ENCODE peak calls at places on chromosomes 6 and 20, in seven cellular contexts. J, Q, R, B, I, U and T are unnamed samples.

GRCh38 chr20:49256261-49256660 is 21.6 kb downstream of the ZNFX1 start:
- DNase-seq in J (no peak), Q (no peak), R (no peak), B (no peak), I (no peak), U (no peak), T (no peak)

GRCh38 chr6:87873556-87873955 is 171.5 kb upstream of the AKIRIN2 start:
- DNase-seq in J (no peak), Q (no peak), R (no peak), B (no peak), I (no peak), U (no peak), T (no peak)

GRCh38 chr20:38272398-38272797 is 11.9 kb upstream of the KIAA1755 start:
- DNase-seq in J (no peak), Q (no peak), R (no peak), B (no peak), I (no peak), U (no peak), T (no peak)

GRCh38 chr6:43367245-43367984 is 2.0 kb downstream of the ZNF318 start:
- DNase-seq in J (no peak), Q (no peak), R (no peak), B (no peak), I (no peak), U (no peak), T (peak; percentile 60)

GRCh38 chr20:21511850-21512633 is 1.8 kb downstream of the NKX2-2 start:
- DNase-seq in J (no peak), Q (no peak), R (no peak), B (no peak), I (no peak), U (no peak), T (no peak)

GRCh38 chr6:89604662-89605061 is 33.9 kb downstream of the LYRM2 start:
- DNase-seq in J (no peak), Q (no peak), R (no peak), B (no peak), I (no peak), U (no peak), T (no peak)

GRCh38 chr20:62791301-62792181 is 4.7 kb upstream of the MRGBP start:
- DNase-seq in J (peak; percentile 84), Q (peak; percentile 78), R (peak; percentile 86), B (peak; percentile 79), I (peak; percentile 94), U (no peak), T (peak; percentile 96)

GRCh38 chr6:75213732-75214131 is 7.9 kb upstream of the COL12A1 start:
- DNase-seq in J (no peak), Q (no peak), R (no peak), B (no peak), I (no peak), U (no peak), T (no peak)

GRCh38 chr6:56708810-56709597 is 66.3 kb upstream of the DST start:
- DNase-seq in J (no peak), Q (no peak), R (no peak), B (no peak), I (peak; percentile 66), U (no peak), T (peak; percentile 78)

GRCh38 chr6:99080191-99080590 is 132.4 kb upstream of the FBXL4 start:
- DNase-seq in J (no peak), Q (no peak), R (peak; percentile 14), B (no peak), I (no peak), U (no peak), T (no peak)

GRCh38 chr6:40999498-41000070 is 39.4 kb downstream of the UNC5CL start:
- DNase-seq in J (peak; percentile 49), Q (no peak), R (peak; percentile 90), B (peak; percentile 67), I (peak; percentile 80), U (peak; percentile 1), T (peak; percentile 77)

GRCh38 chr20:22575737-22576136 is 8.6 kb downstream of the FOXA2 start:
- DNase-seq in J (no peak), Q (no peak), R (no peak), B (no peak), I (no peak), U (no peak), T (no peak)

GRCh38 chr20:61042501-61043385 is 209.3 kb upstream of the CDH4 start:
- DNase-seq in J (no peak), Q (no peak), R (no peak), B (no peak), I (no peak), U (no peak), T (no peak)

GRCh38 chr6:135087803-135088202 is 33.2 kb upstream of the HBS1L start:
- DNase-seq in J (no peak), Q (no peak), R (peak; percentile 71), B (no peak), I (no peak), U (no peak), T (peak; percentile 14)

GRCh38 chr20:6504179-6504578 is 263.3 kb upstream of the BMP2 start:
- DNase-seq in J (no peak), Q (no peak), R (no peak), B (no peak), I (no peak), U (no peak), T (no peak)

GRCh38 chr6:72042088-72042487 is 155.7 kb downstream of the RIMS1 start:
- DNase-seq in J (no peak), Q (no peak), R (no peak), B (no peak), I (no peak), U (no peak), T (peak; percentile 12)

GRCh38 chr6:164106345-164106769 is 691.8 kb downstream of the QKI start:
- DNase-seq in J (no peak), Q (no peak), R (no peak), B (no peak), I (peak; percentile 16), U (no peak), T (peak; percentile 43)

GRCh38 chr20:20273281-20273680 is 94.6 kb upstream of the INSM1 start:
- DNase-seq in J (no peak), Q (no peak), R (no peak), B (no peak), I (no peak), U (no peak), T (no peak)

GRCh38 chr6:145055567-145055966 is 679.8 kb downstream of the EPM2A start:
- DNase-seq in J (no peak), Q (no peak), R (no peak), B (no peak), I (no peak), U (no peak), T (no peak)

GRCh38 chr6:51711876-51712275 is 375.5 kb downstream of the PKHD1 start:
- DNase-seq in J (no peak), Q (no peak), R (no peak), B (no peak), I (no peak), U (no peak), T (no peak)

GRCh38 chr6:692858-693736 is at the start of gene EXOC2:
- DNase-seq in J (peak; percentile 87), Q (peak; percentile 84), R (peak; percentile 85), B (peak; percentile 83), I (peak; percentile 78), U (peak; percentile 16), T (peak; percentile 88)
- TF ChIP-seq POLR2A in J (peak; percentile 77), Q (no peak), R (peak; percentile 69), B (no peak), I (peak; percentile 82), U (peak; percentile 93), T (peak; percentile 66)

DNA sequence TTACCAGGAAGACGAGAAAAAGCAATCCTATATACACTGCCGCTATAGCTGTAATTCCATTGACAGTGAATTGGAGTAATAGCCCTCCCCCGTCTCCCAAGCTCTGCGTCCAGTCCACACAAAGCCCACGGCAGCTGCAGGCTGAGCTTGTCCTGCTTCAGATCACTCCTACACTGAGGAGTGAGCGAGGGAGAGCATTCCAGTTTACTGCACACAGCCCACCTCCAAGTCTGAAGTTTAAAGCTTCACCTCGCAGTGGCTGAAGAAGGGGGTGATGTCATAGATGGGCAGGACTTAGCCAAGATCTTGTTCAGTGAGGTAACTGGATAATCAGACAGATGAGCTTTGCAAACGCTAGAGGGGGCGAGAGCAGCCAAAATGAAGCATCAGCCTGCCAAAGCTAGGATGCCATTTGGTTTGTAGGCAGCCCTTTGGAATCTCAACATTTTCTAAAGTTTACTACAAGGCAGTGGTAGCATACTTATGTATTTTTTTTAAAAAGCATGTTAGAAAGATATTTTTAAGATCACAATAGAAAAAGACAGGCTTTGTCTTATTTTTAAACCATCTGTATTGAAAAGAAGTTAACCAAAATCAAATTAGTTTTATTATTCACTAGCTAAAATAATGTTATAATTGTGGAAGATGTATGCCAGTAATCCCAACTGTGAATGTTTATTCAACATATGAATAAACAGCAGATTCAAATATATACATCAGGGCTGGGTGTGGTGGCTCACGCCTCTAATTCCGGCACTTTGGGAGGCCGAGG is at the start of gene FLRT3:
- DNase-seq in J (peak; percentile 79), Q (peak; percentile 74), R (peak; percentile 92), B (peak; percentile 69), I (peak; percentile 93), U (peak; percentile 70), T (peak; percentile 77)
- TF ChIP-seq POLR2A in J (peak; percentile 73), Q (no peak), R (peak; percentile 73), B (peak; percentile 89), I (peak; percentile 83), U (no peak), T (no peak)

GRCh38 chr20:33811763-33812672 is 870 bp downstream of the CHMP4B start:
- DNase-seq in J (peak; percentile 67), Q (peak; percentile 59), R (peak; percentile 81), B (peak; percentile 74), I (peak; percentile 66), U (no peak), T (peak; percentile 87)
- TF ChIP-seq POLR2A in J (peak; percentile 25), Q (no peak), R (no peak), B (peak; percentile 13), I (no peak), U (no peak), T (no peak)

DNA sequence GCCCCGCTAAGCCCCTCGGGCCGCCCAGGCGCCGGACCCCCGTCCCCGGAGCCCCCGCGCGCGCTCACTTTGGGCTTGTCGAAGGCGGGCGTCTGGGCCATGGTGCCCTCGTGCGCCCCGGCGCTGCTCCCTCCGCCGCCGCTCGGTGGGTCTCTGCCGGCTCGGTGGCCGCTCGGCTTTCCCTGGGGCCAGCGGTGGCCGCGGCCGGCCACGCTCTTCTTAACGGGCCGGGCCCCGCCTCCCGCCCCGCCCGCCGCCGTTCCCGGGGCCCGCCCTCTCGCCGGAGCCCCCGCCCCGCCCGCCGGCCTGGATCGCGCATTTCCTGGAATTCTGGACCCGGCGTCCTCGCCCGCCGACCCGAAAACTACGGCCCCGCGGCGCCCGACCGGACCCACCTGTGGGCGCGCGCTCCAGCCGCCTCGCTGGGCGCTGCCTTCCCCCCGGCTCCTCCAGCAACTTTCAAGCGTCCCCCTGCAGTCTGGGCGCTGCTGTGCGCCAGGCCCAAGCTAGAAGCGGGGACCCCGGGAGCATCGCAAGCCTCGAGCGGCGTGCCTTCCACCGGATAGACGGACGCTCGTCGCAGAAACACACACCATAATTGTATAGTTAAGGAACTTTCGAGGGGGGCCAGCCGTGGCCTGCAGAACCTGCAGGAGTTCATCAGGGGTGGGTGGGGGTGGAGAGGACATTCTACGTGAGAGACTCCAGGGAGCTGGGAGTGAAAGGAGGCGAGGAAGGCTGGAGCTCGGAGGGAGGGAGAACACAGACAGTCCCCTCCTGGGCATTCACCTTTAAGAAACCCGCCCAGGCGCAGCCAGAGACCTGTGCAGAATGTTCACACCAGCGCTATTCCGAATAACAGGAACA is at the start of gene ADA:
- DNase-seq in J (peak; percentile 79), Q (no peak), R (peak; percentile 59), B (peak; percentile 67), I (peak; percentile 47), U (no peak), T (peak; percentile 73)
- TF ChIP-seq POLR2A in J (no peak), Q (no peak), R (no peak), B (peak; percentile 15), I (peak; percentile 71), U (peak; percentile 73), T (peak; percentile 40)

GRCh38 chr6:105985098-105985815 is 100.9 kb upstream of the PRDM1 start:
- DNase-seq in J (peak; percentile 63), Q (no peak), R (no peak), B (no peak), I (no peak), U (no peak), T (no peak)
- TF ChIP-seq POLR2A in J (no peak), Q (no peak), R (no peak), B (no peak), I (no peak), U (no peak), T (no peak)